ENCODE peak calls at places on chromosomes 2 and 18, in five cellular contexts. S is GM12878; D is OCI-LY7; Z is HFF-Myc; E is CD4-positive, alpha-beta T cell. C is an unnamed sample.

GRCh38 chr18:43933177-43933576 is 655.9 kb upstream of the SYT4 start:
- DNase-seq in S (no peak), Z (no peak), D (no peak), E (no peak), C (no peak)

GRCh38 chr2:126884861-126885481 is 13.7 kb upstream of the TEX51 start:
- DNase-seq in D (no peak), Z (no peak), S (no peak), E (no peak), C (no peak)

GRCh38 chr2:136122654-136123053 is 4.7 kb upstream of the CXCR4 start:
- DNase-seq in Z (no peak), S (no peak), D (no peak), E (no peak), C (no peak)

GRCh38 chr18:79248495-79249078 is 147.1 kb upstream of the NFATC1 start:
- DNase-seq in S (no peak), Z (no peak), D (no peak), E (no peak), C (no peak)

GRCh38 chr2:84999467-85000064 is 28.6 kb downstream of the KCMF1 start:
- DNase-seq in Z (no peak), E (no peak), S (no peak), D (no peak), C (no peak)

GRCh38 chr2:73939419-73939818 is 12.7 kb downstream of the DGUOK start:
- DNase-seq in E (peak; percentile 39), D (no peak), Z (no peak), S (no peak), C (no peak)

GRCh38 chr18:65937180-65937579 is 186.4 kb downstream of the CDH7 start:
- DNase-seq in D (no peak), Z (no peak), E (no peak), S (no peak), C (no peak)

GRCh38 chr18:8348051-8348450 is 261.2 kb upstream of the RAB12 start:
- DNase-seq in E (no peak), Z (no peak), D (no peak), S (no peak), C (no peak)

GRCh38 chr2:217220228-217221013 is 360.6 kb upstream of the TNP1 start:
- DNase-seq in E (no peak), D (no peak), Z (no peak), S (no peak), C (no peak)

GRCh38 chr2:9539530-9539929 is 16.1 kb downstream of the ADAM17 start:
- DNase-seq in S (no peak), Z (no peak), E (no peak), D (no peak), C (no peak)

GRCh38 chr18:31040982-31041345 is 1.6 kb downstream of the DSC3 start:
- DNase-seq in S (no peak), Z (no peak), E (no peak), D (no peak), C (no peak)

GRCh38 chr2:47815764-47816163 is 32.8 kb downstream of the MSH6 start:
- DNase-seq in E (no peak), D (peak; percentile 64), S (no peak), Z (no peak), C (peak; percentile 14)

GRCh38 chr2:177759443-177759842 is 313.1 kb downstream of the PDE11A start:
- DNase-seq in S (no peak), D (no peak), Z (no peak), E (no peak), C (no peak)

GRCh38 chr2:168732506-168732905 is 69.9 kb upstream of the NOSTRIN start:
- DNase-seq in E (no peak), D (no peak), Z (no peak), S (no peak), C (no peak)

DNA sequence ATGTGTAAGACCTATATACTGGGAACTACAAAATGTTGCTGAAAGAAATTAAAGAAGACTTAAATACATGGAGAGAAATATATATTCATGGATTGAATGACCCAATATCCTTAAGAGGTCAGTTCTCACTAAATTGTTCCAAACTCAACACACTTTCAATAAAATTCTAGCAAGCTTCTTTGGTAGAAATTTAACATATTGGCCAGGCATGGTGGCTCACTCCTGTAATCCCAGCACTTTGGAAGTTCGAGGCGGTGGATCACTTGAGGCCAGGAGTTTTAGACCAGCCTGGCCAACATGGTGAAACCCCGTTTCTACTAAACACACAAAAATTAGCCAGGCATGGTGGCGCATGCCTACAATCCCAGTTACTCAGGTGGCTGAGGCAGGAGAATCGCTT is 33.6 kb upstream of the MYCN start:
- DNase-seq in D (no peak), E (no peak), S (no peak), Z (no peak), C (no peak)
- TF ChIP-seq CTCF in D (no peak), E (no peak), S (no peak), Z (no peak), C (no peak)

GRCh38 chr2:167595021-167595420 is 652.4 kb downstream of the STK39 start:
- DNase-seq in Z (no peak), S (no peak), E (no peak), D (no peak), C (no peak)
- TF ChIP-seq CTCF in Z (no peak), S (no peak), E (no peak), D (no peak), C (no peak)

GRCh38 chr18:7273301-7273911 is 42.5 kb downstream of the LRRC30 start:
- DNase-seq in Z (peak; percentile 12), S (no peak), D (no peak), E (no peak), C (no peak)

GRCh38 chr18:7269903-7270302 is 39.0 kb downstream of the LRRC30 start:
- DNase-seq in D (no peak), S (no peak), E (no peak), Z (no peak), C (no peak)

GRCh38 chr18:7272268-7273049 is 41.6 kb downstream of the LRRC30 start:
- DNase-seq in S (no peak), E (no peak), D (no peak), Z (peak; percentile 31), C (no peak)
- TF ChIP-seq CTCF in S (no peak), E (no peak), D (peak; percentile 23), Z (peak; percentile 53), C (no peak)

GRCh38 chr18:45341454-45341853 is 273.8 kb upstream of the SLC14A2 start:
- DNase-seq in S (no peak), E (no peak), Z (no peak), D (no peak), C (no peak)
- TF ChIP-seq CTCF in S (no peak), E (no peak), Z (peak; percentile 16), D (no peak), C (no peak)

GRCh38 chr2:138814123-138814883 is 34.1 kb upstream of the NXPH2 start:
- DNase-seq in Z (no peak), D (no peak), E (no peak), S (no peak), C (peak; percentile 3)
- TF ChIP-seq CTCF in Z (peak; percentile 25), D (peak; percentile 42), E (no peak), S (peak; percentile 6), C (no peak)

GRCh38 chr18:77647472-77647871 is 397.8 kb downstream of the GALR1 start:
- DNase-seq in Z (no peak), E (no peak), D (no peak), S (no peak), C (no peak)
- TF ChIP-seq CTCF in Z (no peak), E (no peak), D (no peak), S (no peak), C (no peak)